ENCODE peak calls at places on chromosomes 7 and 10, in ten cellular contexts. Y is bronchial epithelial cell, C is right lobe of liver, K is IMR-90, G is upper lobe of right lung, H is breast epithelium, B is HCT116, Q is brain microvascular endothelial cell, J is fibroblast of pulmonary artery, F is OCI-LY7. R is an unnamed sample.

GRCh38 chr7:82081644-82082224 is 311.9 kb upstream of the HGF start:
- DNase-seq in Y (no peak), C (no peak), K (no peak), G (no peak), H (no peak), B (no peak), Q (no peak), J (no peak), F (no peak), R (no peak)

GRCh38 chr7:121909721-121910359 is 36.9 kb downstream of the PTPRZ1 start:
- DNase-seq in Y (no peak), C (no peak), K (no peak), G (no peak), H (no peak), B (no peak), Q (no peak), J (no peak), F (no peak), R (no peak)

GRCh38 chr10:96764345-96764744 is 44.0 kb upstream of the PIK3AP1 start:
- DNase-seq in Y (no peak), C (no peak), K (no peak), G (no peak), H (no peak), B (no peak), Q (no peak), J (no peak), F (peak), R (no peak)

GRCh38 chr10:69663548-69663947 is 33.5 kb downstream of the FAM241B start:
- DNase-seq in Y (no peak), C (no peak), K (no peak), G (no peak), H (no peak), B (no peak), Q (no peak), J (no peak), F (no peak), R (no peak)

GRCh38 chr7:45143616-45144015 is 14.0 kb upstream of the RAMP3 start:
- DNase-seq in Y (peak), C (no peak), K (peak), G (no peak), H (no peak), B (no peak), Q (peak), J (no peak), F (no peak), R (no peak)

GRCh38 chr7:47444376-47445098 is 137.4 kb downstream of the TNS3 start:
- DNase-seq in Y (peak), C (no peak), K (no peak), G (peak), H (no peak), B (no peak), Q (no peak), J (peak), F (peak), R (no peak)

GRCh38 chr7:29231671-29232267 is 37.2 kb downstream of the CHN2 start:
- DNase-seq in Y (no peak), C (no peak), K (no peak), G (no peak), H (no peak), B (no peak), Q (no peak), J (no peak), F (no peak), R (no peak)

GRCh38 chr7:135562720-135563119 is 5.0 kb downstream of the NUP205 start:
- DNase-seq in Y (no peak), C (no peak), K (no peak), G (no peak), H (no peak), B (no peak), Q (no peak), J (no peak), F (no peak), R (peak)

GRCh38 chr7:53111061-53111460 is 75.6 kb downstream of the POM121L12 start:
- DNase-seq in Y (no peak), C (no peak), K (no peak), G (no peak), H (no peak), B (no peak), Q (no peak), J (peak), F (no peak), R (no peak)

GRCh38 chr7:105760549-105761447 is 115.6 kb downstream of the ATXN7L1 start:
- DNase-seq in Y (peak), C (no peak), K (peak), G (no peak), H (no peak), B (no peak), Q (no peak), J (no peak), F (no peak), R (no peak)

GRCh38 chr10:133422821-133423771 is 1.3 kb downstream of the SPRN start:
- DNase-seq in Y (no peak), C (peak), K (no peak), G (peak), H (no peak), B (no peak), Q (no peak), J (no peak), F (no peak), R (no peak)

GRCh38 chr10:12844796-12845524 is 156.6 kb downstream of the CCDC3 start:
- DNase-seq in Y (peak), C (no peak), K (peak), G (no peak), H (peak), B (peak), Q (peak), J (peak), F (no peak), R (no peak)

GRCh38 chr7:45080265-45080957 is 8.4 kb downstream of the NACAD start:
- DNase-seq in Y (no peak), C (no peak), K (no peak), G (peak), H (no peak), B (no peak), Q (no peak), J (no peak), F (no peak), R (no peak)

GRCh38 chr7:157526604-157527003 is 189.8 kb downstream of the DNAJB6 start:
- DNase-seq in Y (no peak), C (peak), K (no peak), G (peak), H (peak), B (no peak), Q (no peak), J (no peak), F (no peak), R (no peak)

GRCh38 chr7:26508917-26509316 is 217.3 kb downstream of the SNX10 start:
- DNase-seq in Y (no peak), C (no peak), K (no peak), G (no peak), H (no peak), B (no peak), Q (no peak), J (no peak), F (no peak), R (no peak)

GRCh38 chr10:27035163-27035562 is 65.1 kb downstream of the ANKRD26 start:
- DNase-seq in Y (no peak), C (no peak), K (no peak), G (no peak), H (no peak), B (no peak), Q (no peak), J (no peak), F (no peak), R (no peak)

GRCh38 chr7:91292506-91292905 is 28.3 kb downstream of the FZD1 start:
- DNase-seq in Y (no peak), C (no peak), K (no peak), G (no peak), H (no peak), B (no peak), Q (no peak), J (no peak), F (no peak), R (no peak)

GRCh38 chr7:74351836-74352235 is 62.6 kb downstream of the CLIP2 start:
- DNase-seq in Y (no peak), C (no peak), K (no peak), G (no peak), H (no peak), B (no peak), Q (no peak), J (no peak), F (no peak), R (no peak)

GRCh38 chr7:32511791-32512190 is 16.5 kb downstream of the AVL9 start:
- DNase-seq in Y (peak), C (no peak), K (peak), G (no peak), H (no peak), B (no peak), Q (no peak), J (peak), F (no peak), R (no peak)

GRCh38 chr7:74488518-74488917 is 34.8 kb downstream of the GTF2IRD1 start:
- DNase-seq in Y (no peak), C (no peak), K (no peak), G (no peak), H (no peak), B (no peak), Q (no peak), J (no peak), F (no peak), R (no peak)

GRCh38 chr10:61325183-61325582 is 128.0 kb downstream of the TMEM26 start:
- DNase-seq in Y (no peak), C (no peak), K (no peak), G (no peak), H (no peak), B (no peak), Q (no peak), J (no peak), F (no peak), R (no peak)

GRCh38 chr7:70318511-70318910 is 720.2 kb downstream of the AUTS2 start:
- DNase-seq in Y (no peak), C (no peak), K (no peak), G (no peak), H (no peak), B (no peak), Q (no peak), J (no peak), F (no peak), R (no peak)

GRCh38 chr7:65441010-65441409 is 67.4 kb downstream of the ZNF92 start:
- DNase-seq in Y (peak), C (no peak), K (peak), G (no peak), H (no peak), B (no peak), Q (peak), J (peak), F (no peak), R (no peak)

GRCh38 chr10:93392111-93392510 is 90.0 kb downstream of the MYOF start:
- DNase-seq in Y (no peak), C (no peak), K (peak), G (no peak), H (no peak), B (no peak), Q (no peak), J (no peak), F (no peak), R (no peak)

GRCh38 chr7:30406664-30407425 is 71.7 kb downstream of the NOD1 start:
- DNase-seq in Y (peak), C (no peak), K (no peak), G (no peak), H (peak), B (no peak), Q (no peak), J (no peak), F (no peak), R (no peak)

GRCh38 chr10:96645191-96645721 is 58.4 kb upstream of the TM9SF3 start:
- DNase-seq in Y (no peak), C (no peak), K (peak), G (no peak), H (no peak), B (no peak), Q (no peak), J (no peak), F (no peak), R (no peak)

GRCh38 chr10:79112898-79113431 is 44.2 kb downstream of the ZMIZ1 start:
- DNase-seq in Y (peak), C (no peak), K (peak), G (no peak), H (peak), B (no peak), Q (peak), J (peak), F (no peak), R (no peak)

GRCh38 chr7:30080818-30081217 is 52.6 kb downstream of the PLEKHA8 start:
- DNase-seq in Y (no peak), C (no peak), K (no peak), G (no peak), H (no peak), B (no peak), Q (no peak), J (no peak), F (no peak), R (no peak)

GRCh38 chr7:21945374-21946227 is at the start of gene CDCA7L:
- DNase-seq in Y (peak), C (peak), K (peak), G (peak), H (peak), B (peak), Q (peak), J (peak), F (peak), R (peak)

GRCh38 chr7:55521543-55522267 is 50.6 kb downstream of the VOPP1 start:
- DNase-seq in Y (no peak), C (no peak), K (peak), G (no peak), H (no peak), B (no peak), Q (no peak), J (no peak), F (no peak), R (no peak)

GRCh38 chr7:25636168-25636567 is 407.9 kb upstream of the NPVF start:
- DNase-seq in Y (no peak), C (no peak), K (no peak), G (no peak), H (no peak), B (no peak), Q (no peak), J (no peak), F (no peak), R (no peak)

GRCh38 chr10:43925793-43926192 is 277.1 kb upstream of the ZNF32 start:
- DNase-seq in Y (no peak), C (no peak), K (no peak), G (peak), H (no peak), B (no peak), Q (no peak), J (no peak), F (no peak), R (no peak)

GRCh38 chr7:69603351-69603750 is 5.1 kb downstream of the AUTS2 start:
- DNase-seq in Y (no peak), C (no peak), K (no peak), G (no peak), H (no peak), B (no peak), Q (no peak), J (no peak), F (peak), R (no peak)

GRCh38 chr7:135923700-135924261 is 53.4 kb downstream of the MTPN start:
- DNase-seq in Y (peak), C (no peak), K (peak), G (no peak), H (no peak), B (peak), Q (peak), J (peak), F (no peak), R (no peak)

DNA sequence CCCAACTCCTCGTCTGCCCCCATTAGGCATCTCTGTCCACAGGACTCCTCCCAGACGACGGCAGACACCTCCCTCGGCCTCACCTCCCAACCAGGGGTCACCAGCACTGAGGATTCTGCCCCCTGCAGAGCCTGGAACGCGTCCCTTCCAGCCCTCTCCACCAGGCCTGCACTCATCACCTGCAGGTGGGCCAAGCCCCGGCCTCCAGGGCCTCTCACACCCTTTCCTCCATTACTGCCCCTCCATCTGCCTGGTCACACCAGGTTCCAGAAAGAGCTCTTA is 42.7 kb upstream of the PDGFA start:
- DNase-seq in Y (no peak), C (no peak), K (no peak), G (no peak), H (no peak), B (no peak), Q (no peak), J (no peak), F (no peak), R (no peak)
- H3K4me3 ChIP-seq in Y (no peak), C (no peak), K (no peak), G (no peak), H (no peak), B (no peak), Q (no peak), J (no peak), F (no peak), R (no peak)

DNA sequence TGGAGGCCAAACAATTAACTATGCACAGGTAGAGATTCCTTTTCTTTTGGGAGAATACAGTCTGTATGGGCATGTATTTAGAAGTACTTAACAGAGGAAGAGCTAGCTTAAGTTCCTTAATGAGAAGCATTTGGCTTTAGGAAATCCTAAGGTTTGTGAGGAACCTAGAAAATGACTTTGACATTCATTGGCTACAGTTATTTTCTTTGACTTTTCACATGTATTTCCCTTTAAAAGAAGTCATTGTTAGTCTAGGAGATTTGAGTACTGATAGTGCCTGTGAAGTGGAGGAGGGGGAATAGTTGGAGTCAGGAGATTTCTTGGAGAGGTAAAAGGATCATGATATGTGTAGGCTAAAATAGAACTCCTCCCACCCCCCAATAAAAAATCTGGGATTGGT is 3.6 kb downstream of the HELLS start:
- DNase-seq in Y (no peak), C (no peak), K (no peak), G (no peak), H (no peak), B (no peak), Q (no peak), J (no peak), F (no peak), R (no peak)
- H3K4me3 ChIP-seq in Y (no peak), C (no peak), K (no peak), G (no peak), H (no peak), B (no peak), Q (no peak), J (no peak), F (no peak), R (no peak)

DNA sequence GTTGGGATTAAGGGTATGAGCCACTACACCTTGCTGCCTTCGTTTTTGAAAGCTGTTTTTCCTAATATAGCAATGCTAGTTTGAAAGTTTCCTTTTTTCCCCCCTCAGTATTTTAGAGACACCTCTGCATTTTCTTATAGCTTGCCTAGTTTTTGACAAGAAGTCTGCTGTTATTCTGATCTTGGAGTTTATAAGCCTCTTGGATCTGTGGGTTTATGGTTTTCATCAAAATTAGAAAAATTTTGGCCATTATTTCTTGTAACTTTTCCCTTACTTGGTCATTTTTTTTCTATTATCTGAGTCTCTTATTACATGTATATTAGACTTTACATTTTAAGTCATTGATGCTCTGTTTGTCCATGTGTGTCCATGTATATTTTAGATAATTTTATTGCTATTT is 57.2 kb downstream of the SHOC2 start:
- DNase-seq in Y (no peak), C (no peak), K (no peak), G (no peak), H (no peak), B (no peak), Q (no peak), J (no peak), F (no peak), R (no peak)
- H3K4me3 ChIP-seq in Y (no peak), C (no peak), K (no peak), G (no peak), H (no peak), B (no peak), Q (no peak), J (no peak), F (no peak), R (no peak)

GRCh38 chr10:130138479-130138866 is 2.3 kb downstream of the GLRX3 start:
- DNase-seq in Y (peak), C (no peak), K (peak), G (no peak), H (no peak), B (peak), Q (peak), J (peak), F (no peak), R (no peak)

GRCh38 chr10:130140425-130140824 is 4.2 kb downstream of the GLRX3 start:
- DNase-seq in Y (no peak), C (no peak), K (no peak), G (no peak), H (no peak), B (no peak), Q (no peak), J (no peak), F (no peak), R (no peak)

GRCh38 chr10:130141878-130142277 is 5.7 kb downstream of the GLRX3 start:
- DNase-seq in Y (no peak), C (no peak), K (no peak), G (no peak), H (no peak), B (no peak), Q (no peak), J (no peak), F (peak), R (no peak)

GRCh38 chr10:130141460-130141859 is 5.3 kb downstream of the GLRX3 start:
- DNase-seq in Y (no peak), C (no peak), K (peak), G (no peak), H (no peak), B (no peak), Q (peak), J (peak), F (no peak), R (no peak)

DNA sequence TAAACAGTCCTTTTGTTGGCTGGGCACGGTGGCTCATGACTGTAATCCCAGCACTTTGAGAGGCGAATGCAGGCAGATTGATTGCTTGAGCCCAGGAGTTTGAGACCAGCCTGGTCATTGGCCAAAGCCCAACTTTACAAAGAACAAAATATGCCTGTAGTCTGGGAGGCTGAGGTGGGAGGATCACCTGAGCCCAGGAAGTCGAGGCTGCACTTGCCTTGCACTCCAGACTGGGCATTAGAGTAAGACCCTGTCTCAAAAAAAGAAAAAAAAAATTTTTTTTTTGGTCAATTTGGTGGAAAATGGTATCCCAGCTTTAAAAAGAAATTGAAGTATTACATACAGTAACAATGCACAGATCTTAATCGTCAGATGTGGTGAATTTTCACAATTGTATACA is 4.8 kb downstream of the GLRX3 start:
- DNase-seq in Y (no peak), C (no peak), K (no peak), G (no peak), H (no peak), B (no peak), Q (no peak), J (no peak), F (no peak), R (no peak)
- H3K4me3 ChIP-seq in Y (no peak), C (no peak), K (no peak), G (no peak), H (no peak), B (no peak), Q (no peak), J (no peak), F (peak), R (no peak)